ENCODE peak calls at places on chromosomes 12 and 14, in eight cellular contexts. R, F, U, O, K, Z, Y and H are unnamed samples.

GRCh38 chr14:56534656-56535055 is 44.9 kb upstream of the TMEM260 start:
- DNase-seq in Y (no peak), K (no peak), Z (no peak), F (no peak), R (no peak), U (no peak), O (no peak), H (no peak)

GRCh38 chr12:96210376-96211055 is 16.3 kb downstream of the ELK3 start:
- DNase-seq in Z (no peak), F (no peak), O (no peak), U (no peak), R (no peak), K (no peak), Y (no peak), H (no peak)

GRCh38 chr14:100673085-100673806 is 53.4 kb upstream of the DLK1 start:
- DNase-seq in Y (no peak), Z (peak; percentile 60), R (peak; percentile 23), U (no peak), K (peak; percentile 75), O (no peak), F (peak; percentile 72), H (peak; percentile 81)

GRCh38 chr14:90733139-90733808 is 83.0 kb downstream of the TTC7B start:
- DNase-seq in F (no peak), O (no peak), U (no peak), K (no peak), Z (no peak), Y (no peak), R (no peak), H (no peak)

GRCh38 chr14:22218729-22219128 is 370.3 kb downstream of the DAD1 start:
- DNase-seq in F (no peak), U (no peak), Z (no peak), Y (no peak), K (no peak), R (no peak), O (peak; percentile 6), H (no peak)

GRCh38 chr12:5309654-5310053 is 122.3 kb upstream of the NTF3 start:
- DNase-seq in O (no peak), Z (peak; percentile 22), U (no peak), R (no peak), Y (no peak), F (no peak), K (peak; percentile 17), H (no peak)

GRCh38 chr12:115199831-115200230 is 515.9 kb upstream of the TBX3 start:
- DNase-seq in U (peak; percentile 37), Z (no peak), F (no peak), K (no peak), Y (no peak), O (no peak), R (no peak), H (no peak)

GRCh38 chr12:6873094-6874006 is at the start of gene SPSB2:
- DNase-seq in F (peak; percentile 100), K (peak; percentile 97), Y (peak; percentile 99), Z (peak; percentile 100), R (peak; percentile 100), O (peak; percentile 100), U (no peak), H (peak; percentile 100)

GRCh38 chr12:75208851-75209781 is 523 bp downstream of the KCNC2 start:
- DNase-seq in U (no peak), Z (no peak), K (peak; percentile 46), O (no peak), Y (no peak), R (peak; percentile 67), F (peak; percentile 85), H (peak; percentile 47)

GRCh38 chr14:51653096-51653814 is 1.5 kb downstream of the FRMD6 start:
- DNase-seq in Z (no peak), R (peak; percentile 21), U (no peak), K (no peak), Y (no peak), O (peak; percentile 48), F (peak; percentile 67), H (no peak)

GRCh38 chr12:54352022-54352531 is 12.2 kb downstream of the GPR84 start:
- DNase-seq in F (peak; percentile 92), K (peak; percentile 65), O (no peak), Y (peak; percentile 88), R (no peak), U (no peak), Z (peak; percentile 75), H (peak; percentile 65)

GRCh38 chr12:130104596-130105253 is 57.5 kb upstream of the FZD10 start:
- DNase-seq in Z (no peak), K (peak; percentile 73), U (no peak), F (peak; percentile 19), R (no peak), O (no peak), Y (peak; percentile 17), H (no peak)

GRCh38 chr12:41919526-41920305 is 225.0 kb downstream of the GXYLT1 start:
- DNase-seq in O (no peak), U (no peak), F (peak; percentile 22), Z (no peak), K (peak; percentile 49), Y (no peak), R (no peak), H (no peak)

GRCh38 chr12:12864243-12864642 is 27.1 kb upstream of the GPRC5A start:
- DNase-seq in U (no peak), Z (no peak), F (no peak), Y (no peak), K (no peak), O (no peak), R (no peak), H (no peak)

GRCh38 chr12:117816-118345 is 51.3 kb downstream of the IQSEC3 start:
- DNase-seq in K (no peak), R (no peak), U (no peak), O (no peak), Z (no peak), F (no peak), Y (no peak), H (no peak)

GRCh38 chr14:62206456-62206855 is 444.2 kb downstream of the SNAPC1 start:
- DNase-seq in K (no peak), U (no peak), R (no peak), Y (no peak), F (no peak), Z (no peak), O (no peak), H (no peak)

GRCh38 chr12:11756523-11756922 is 107.0 kb downstream of the ETV6 start:
- DNase-seq in U (no peak), O (peak; percentile 53), Y (no peak), Z (no peak), R (no peak), K (no peak), F (no peak), H (no peak)

GRCh38 chr12:28253175-28253641 is 63.0 kb downstream of the CCDC91 start:
- DNase-seq in Z (no peak), O (no peak), K (no peak), R (no peak), U (no peak), Y (no peak), F (no peak), H (no peak)

GRCh38 chr14:73787760-73788508 is 63.7 kb upstream of the PTGR2 start:
- DNase-seq in Z (no peak), O (peak; percentile 41), F (no peak), Y (no peak), R (no peak), K (no peak), U (no peak), H (no peak)

GRCh38 chr12:29901585-29901984 is 117.8 kb upstream of the TMTC1 start:
- DNase-seq in O (no peak), K (no peak), Y (no peak), U (no peak), F (peak; percentile 82), Z (no peak), R (no peak), H (no peak)

GRCh38 chr12:52026267-52026666 is 19.5 kb downstream of the TAMALIN start:
- DNase-seq in O (no peak), U (no peak), F (no peak), Y (no peak), K (no peak), R (no peak), Z (no peak), H (no peak)

GRCh38 chr14:27672047-27672446 is 1074.2 kb upstream of the NOVA1 start:
- DNase-seq in U (no peak), Z (no peak), Y (no peak), K (no peak), R (no peak), F (peak; percentile 54), O (no peak), H (no peak)
- TF ChIP-seq CTCF in U (no peak), Z (no peak), Y (no peak), K (peak; percentile 54), R (no peak), F (peak; percentile 57), O (no peak), H (no peak)

DNA sequence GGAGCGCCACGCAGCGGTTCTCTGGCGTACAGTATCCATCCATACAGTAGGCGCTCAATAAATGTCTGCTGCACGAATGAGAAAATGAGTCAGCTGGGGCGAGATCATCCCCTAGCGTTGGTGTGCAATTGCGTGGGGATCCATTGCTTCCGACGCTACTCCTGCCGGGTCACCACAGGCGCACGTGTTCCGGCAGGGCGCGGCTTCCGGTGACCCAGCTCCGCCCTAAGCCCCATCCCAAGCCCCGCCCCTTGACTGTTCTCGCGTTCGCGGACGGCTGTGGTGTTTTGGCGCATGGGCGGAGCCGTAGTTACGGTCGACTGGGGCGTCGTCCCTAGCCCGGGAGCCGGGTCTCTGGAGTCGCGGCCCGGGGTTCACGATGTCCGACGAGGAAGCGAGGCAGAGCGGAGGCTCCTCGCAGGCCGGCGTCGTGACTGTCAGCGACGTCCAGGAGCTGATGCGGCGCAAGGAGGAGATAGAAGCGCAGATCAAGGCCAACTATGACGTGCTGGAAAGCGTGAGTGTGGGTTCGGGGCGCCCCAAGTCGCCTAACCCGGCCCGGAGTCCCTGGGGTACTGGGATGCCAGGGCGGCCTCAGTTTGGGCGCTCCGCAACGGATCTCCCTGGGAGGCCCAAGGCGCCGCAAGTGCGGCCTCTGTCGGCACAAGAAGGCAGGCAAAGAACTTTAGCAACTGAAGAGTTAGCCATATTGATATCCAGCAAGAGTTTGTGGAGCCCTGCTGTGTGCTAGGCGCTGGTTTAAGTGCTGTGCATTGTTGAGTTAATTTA is at the start of gene PSMD9:
- DNase-seq in U (peak; percentile 79), K (peak; percentile 97), Z (peak; percentile 98), F (peak; percentile 98), Y (peak; percentile 97), O (peak; percentile 99), R (peak; percentile 98), H (peak; percentile 99)
- TF ChIP-seq CTCF in U (peak; percentile 80), K (peak; percentile 68), Z (peak; percentile 32), F (peak; percentile 67), Y (peak; percentile 62), O (peak; percentile 83), R (no peak), H (no peak)

GRCh38 chr12:14774074-14774943 is 29.0 kb downstream of the WBP11 start:
- DNase-seq in R (peak; percentile 85), K (peak; percentile 87), Z (peak; percentile 97), U (peak; percentile 77), O (peak; percentile 98), F (peak; percentile 99), Y (peak; percentile 95), H (peak; percentile 87)
- TF ChIP-seq CTCF in R (no peak), K (no peak), Z (no peak), U (no peak), O (no peak), F (no peak), Y (no peak), H (no peak)

DNA sequence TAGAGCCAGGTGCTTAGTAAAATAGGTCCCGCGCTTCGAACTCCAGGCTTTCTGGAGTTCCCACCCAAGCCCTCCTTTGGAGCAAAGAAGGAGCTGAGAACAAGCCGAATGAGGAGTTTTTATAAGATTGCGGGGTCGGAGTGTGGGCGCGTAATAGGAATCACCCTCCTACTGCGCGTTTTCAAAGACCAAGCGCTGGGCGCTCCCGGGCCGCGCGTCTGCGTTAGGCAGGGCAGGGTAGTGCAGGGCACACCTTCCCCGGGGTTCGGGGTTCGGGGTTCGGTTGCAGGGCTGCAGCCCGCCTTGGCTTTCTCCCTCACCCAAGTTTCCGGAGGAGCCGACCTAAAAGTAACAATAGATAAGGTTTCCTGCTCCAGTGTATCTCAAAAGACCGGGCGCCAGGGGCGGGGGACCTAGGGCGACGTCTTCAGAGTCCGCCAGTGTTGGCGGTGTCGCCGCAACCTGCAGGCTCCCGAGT is 3.6 kb downstream of the SSTR1 start:
- DNase-seq in Y (no peak), K (no peak), U (no peak), R (no peak), F (peak; percentile 59), Z (no peak), O (no peak), H (peak; percentile 24)
- TF ChIP-seq CTCF in Y (no peak), K (no peak), U (no peak), R (no peak), F (no peak), Z (no peak), O (no peak), H (no peak)